ENCODE peak calls at places on chromosomes 1 and 21, in six cellular contexts. G is mucosa of descending colon, O is HEK293T, W is GDM1, U is iris pigment epithelial cell, I is OCI-LY7. Y is an unnamed sample.

GRCh38 chr1:226663327-226663704 is 75.8 kb downstream of the ITPKB start:
- DNase-seq in G (no peak), O (no peak), W (no peak), U (no peak), I (no peak), Y (no peak)

GRCh38 chr21:36989699-36990507 is 16.6 kb upstream of the RIPPLY3 start:
- DNase-seq in G (peak; percentile 95), O (peak; percentile 97), W (peak; percentile 94), U (peak; percentile 92), I (peak; percentile 84), Y (peak; percentile 91)

GRCh38 chr1:78543941-78544630 is 53.3 kb downstream of the PTGFR start:
- DNase-seq in G (no peak), O (no peak), W (no peak), U (no peak), I (no peak), Y (no peak)

GRCh38 chr1:58392083-58392482 is 154.4 kb downstream of the OMA1 start:
- DNase-seq in G (no peak), O (no peak), W (no peak), U (no peak), I (peak; percentile 40), Y (no peak)

GRCh38 chr1:77900687-77901293 is 12.4 kb downstream of the NEXN start:
- DNase-seq in G (no peak), O (peak; percentile 67), W (peak; percentile 20), U (peak; percentile 76), I (peak; percentile 61), Y (peak; percentile 78)

GRCh38 chr1:218865591-218865990 is 308.1 kb upstream of the LYPLAL1 start:
- DNase-seq in G (no peak), O (no peak), W (no peak), U (peak; percentile 94), I (no peak), Y (no peak)

GRCh38 chr21:32726742-32727477 is 903 bp downstream of the SYNJ1 start:
- DNase-seq in G (no peak), O (peak; percentile 58), W (peak; percentile 11), U (peak; percentile 39), I (peak; percentile 21), Y (peak; percentile 43)

GRCh38 chr1:206049293-206049692 is 3.7 kb upstream of the RHEX start:
- DNase-seq in G (no peak), O (no peak), W (no peak), U (no peak), I (no peak), Y (no peak)

GRCh38 chr1:154714638-154715037 is 106.7 kb upstream of the ADAR start:
- DNase-seq in G (no peak), O (peak; percentile 27), W (no peak), U (peak; percentile 28), I (peak; percentile 18), Y (peak; percentile 52)

GRCh38 chr21:16180613-16181012 is 450.8 kb downstream of the USP25 start:
- DNase-seq in G (no peak), O (no peak), W (no peak), U (no peak), I (no peak), Y (no peak)

GRCh38 chr1:38558476-38559179 is 300.9 kb downstream of the RRAGC start:
- DNase-seq in G (no peak), O (no peak), W (no peak), U (no peak), I (no peak), Y (no peak)

GRCh38 chr1:198291036-198291435 is 134.2 kb downstream of the NEK7 start:
- DNase-seq in G (no peak), O (peak; percentile 25), W (no peak), U (no peak), I (no peak), Y (no peak)

GRCh38 chr1:204046346-204046745 is 26.6 kb upstream of the SOX13 start:
- DNase-seq in G (no peak), O (no peak), W (no peak), U (no peak), I (no peak), Y (peak; percentile 27)

GRCh38 chr1:109111386-109112055 is 2.4 kb upstream of the ELAPOR1 start:
- DNase-seq in G (no peak), O (no peak), W (no peak), U (no peak), I (no peak), Y (peak; percentile 69)

GRCh38 chr1:162868972-162869371 is 8.0 kb upstream of the CCDC190 start:
- DNase-seq in G (no peak), O (no peak), W (no peak), U (no peak), I (no peak), Y (no peak)

GRCh38 chr1:47697616-47698335 is 259.9 kb downstream of the FOXD2 start:
- DNase-seq in G (peak; percentile 84), O (no peak), W (no peak), U (no peak), I (no peak), Y (no peak)

GRCh38 chr1:89692601-89693503 is 59.9 kb downstream of the LRRC8C start:
- DNase-seq in G (no peak), O (no peak), W (peak; percentile 61), U (peak; percentile 78), I (peak; percentile 80), Y (peak; percentile 24)

GRCh38 chr1:200115532-200115931 is 88.0 kb downstream of the NR5A2 start:
- DNase-seq in G (no peak), O (no peak), W (no peak), U (no peak), I (peak; percentile 14), Y (no peak)

GRCh38 chr1:52296345-52296744 is 69.7 kb downstream of the CC2D1B start:
- DNase-seq in G (no peak), O (peak; percentile 64), W (peak; percentile 23), U (peak; percentile 73), I (peak; percentile 41), Y (peak; percentile 43)

GRCh38 chr1:201828451-201828819 is 522 bp upstream of the IPO9 start:
- DNase-seq in G (no peak), O (no peak), W (no peak), U (peak; percentile 26), I (no peak), Y (no peak)

Y was measured in Ammon's horn.